ENCODE peak calls at places on chromosomes 16 and 17, in seven cellular contexts. One of them, this sample, is unnamed.

GRCh38 chr16:49441366-49441780 is 67.8 kb downstream of the C16orf78 start:
- DNase-seq in BJ: no peak
- DNase-seq in fibroblast of pulmonary artery: peak; percentile 3
- DNase-seq in CD8-positive, alpha-beta T cell: peak; percentile 70
- DNase-seq in uterus: no peak
- DNase-seq in transverse colon: peak; percentile 76
- DNase-seq in adrenal gland: peak; percentile 16
- DNase-seq in this sample: no peak

GRCh38 chr17:17535957-17536356 is 39.8 kb upstream of the RASD1 start:
- DNase-seq in CD8-positive, alpha-beta T cell: no peak
- DNase-seq in transverse colon: peak; percentile 65
- DNase-seq in BJ: no peak
- DNase-seq in adrenal gland: peak; percentile 93
- DNase-seq in fibroblast of pulmonary artery: peak; percentile 21
- DNase-seq in uterus: peak; percentile 36
- DNase-seq in this sample: no peak

GRCh38 chr16:2783581-2784375 is 3.6 kb downstream of the PRSS33 start:
- DNase-seq in CD8-positive, alpha-beta T cell: no peak
- DNase-seq in transverse colon: no peak
- DNase-seq in fibroblast of pulmonary artery: no peak
- DNase-seq in uterus: peak; percentile 5
- DNase-seq in BJ: no peak
- DNase-seq in adrenal gland: no peak
- DNase-seq in this sample: no peak

GRCh38 chr16:17723735-17724134 is 253.0 kb upstream of the XYLT1 start:
- DNase-seq in CD8-positive, alpha-beta T cell: no peak
- DNase-seq in uterus: no peak
- DNase-seq in adrenal gland: no peak
- DNase-seq in BJ: no peak
- DNase-seq in fibroblast of pulmonary artery: no peak
- DNase-seq in transverse colon: no peak
- DNase-seq in this sample: no peak

GRCh38 chr16:11459722-11460121 is 114.5 kb downstream of the RMI2 start:
- DNase-seq in fibroblast of pulmonary artery: no peak
- DNase-seq in transverse colon: no peak
- DNase-seq in BJ: no peak
- DNase-seq in adrenal gland: no peak
- DNase-seq in CD8-positive, alpha-beta T cell: no peak
- DNase-seq in uterus: no peak
- DNase-seq in this sample: no peak

GRCh38 chr17:19370493-19370960 is 7.8 kb upstream of the MAPK7 start:
- DNase-seq in transverse colon: no peak
- DNase-seq in uterus: peak; percentile 16
- DNase-seq in adrenal gland: no peak
- DNase-seq in CD8-positive, alpha-beta T cell: no peak
- DNase-seq in BJ: no peak
- DNase-seq in fibroblast of pulmonary artery: no peak
- DNase-seq in this sample: no peak

GRCh38 chr17:31754239-31754945 is 104.7 kb downstream of the COPRS start:
- DNase-seq in adrenal gland: no peak
- DNase-seq in uterus: no peak
- DNase-seq in fibroblast of pulmonary artery: peak; percentile 75
- DNase-seq in BJ: peak; percentile 72
- DNase-seq in CD8-positive, alpha-beta T cell: no peak
- DNase-seq in transverse colon: no peak
- DNase-seq in this sample: peak; percentile 76

GRCh38 chr17:67637901-67638641 is 79.7 kb upstream of the NOL11 start:
- DNase-seq in uterus: no peak
- DNase-seq in transverse colon: peak; percentile 47
- DNase-seq in CD8-positive, alpha-beta T cell: no peak
- DNase-seq in BJ: no peak
- DNase-seq in fibroblast of pulmonary artery: no peak
- DNase-seq in adrenal gland: peak; percentile 51
- DNase-seq in this sample: no peak

GRCh38 chr16:50841081-50841886 is 99.4 kb downstream of the CYLD start:
- DNase-seq in BJ: no peak
- DNase-seq in adrenal gland: peak; percentile 47
- DNase-seq in CD8-positive, alpha-beta T cell: peak; percentile 38
- DNase-seq in transverse colon: no peak
- DNase-seq in uterus: no peak
- DNase-seq in fibroblast of pulmonary artery: peak; percentile 6
- DNase-seq in this sample: no peak

GRCh38 chr17:888998-889401 is 90.6 kb downstream of the NXN start:
- DNase-seq in fibroblast of pulmonary artery: no peak
- DNase-seq in transverse colon: no peak
- DNase-seq in uterus: no peak
- DNase-seq in CD8-positive, alpha-beta T cell: no peak
- DNase-seq in BJ: no peak
- DNase-seq in adrenal gland: no peak
- DNase-seq in this sample: no peak

GRCh38 chr17:38897176-38897575 is 27.3 kb downstream of the LASP1 start:
- DNase-seq in BJ: no peak
- DNase-seq in adrenal gland: no peak
- DNase-seq in CD8-positive, alpha-beta T cell: no peak
- DNase-seq in uterus: peak; percentile 78
- DNase-seq in transverse colon: peak; percentile 37
- DNase-seq in fibroblast of pulmonary artery: peak; percentile 25
- DNase-seq in this sample: no peak

GRCh38 chr16:71961066-71962039 is 38.8 kb downstream of the PKD1L3 start:
- DNase-seq in CD8-positive, alpha-beta T cell: peak; percentile 82
- DNase-seq in transverse colon: peak; percentile 90
- DNase-seq in fibroblast of pulmonary artery: peak; percentile 92
- DNase-seq in adrenal gland: peak; percentile 82
- DNase-seq in uterus: peak; percentile 77
- DNase-seq in BJ: peak; percentile 36
- DNase-seq in this sample: peak; percentile 41
- TF ChIP-seq CTCF in CD8-positive, alpha-beta T cell: peak; percentile 83
- TF ChIP-seq CTCF in transverse colon: peak; percentile 75
- TF ChIP-seq CTCF in fibroblast of pulmonary artery: peak; percentile 78
- TF ChIP-seq CTCF in adrenal gland: peak; percentile 84
- TF ChIP-seq CTCF in uterus: peak; percentile 72
- TF ChIP-seq CTCF in BJ: peak; percentile 80
- TF ChIP-seq CTCF in this sample: peak; percentile 89

GRCh38 chr16:25192096-25192495 is 24.7 kb upstream of the AQP8 start:
- DNase-seq in fibroblast of pulmonary artery: no peak
- DNase-seq in adrenal gland: no peak
- DNase-seq in CD8-positive, alpha-beta T cell: no peak
- DNase-seq in BJ: peak; percentile 57
- DNase-seq in uterus: no peak
- DNase-seq in transverse colon: no peak
- DNase-seq in this sample: no peak

GRCh38 chr16:25184771-25185170 is 32.0 kb upstream of the AQP8 start:
- DNase-seq in BJ: no peak
- DNase-seq in adrenal gland: no peak
- DNase-seq in transverse colon: no peak
- DNase-seq in fibroblast of pulmonary artery: no peak
- DNase-seq in CD8-positive, alpha-beta T cell: no peak
- DNase-seq in uterus: no peak
- DNase-seq in this sample: no peak

GRCh38 chr16:25189305-25189704 is 27.4 kb upstream of the AQP8 start:
- DNase-seq in transverse colon: no peak
- DNase-seq in CD8-positive, alpha-beta T cell: no peak
- DNase-seq in uterus: no peak
- DNase-seq in adrenal gland: no peak
- DNase-seq in BJ: no peak
- DNase-seq in fibroblast of pulmonary artery: no peak
- DNase-seq in this sample: no peak

GRCh38 chr16:25187491-25187795 is 29.3 kb upstream of the AQP8 start:
- DNase-seq in CD8-positive, alpha-beta T cell: no peak
- DNase-seq in transverse colon: no peak
- DNase-seq in uterus: no peak
- DNase-seq in BJ: no peak
- DNase-seq in fibroblast of pulmonary artery: no peak
- DNase-seq in adrenal gland: no peak
- DNase-seq in this sample: no peak
- H3K4me3 ChIP-seq in CD8-positive, alpha-beta T cell: no peak overlapping the region
- H3K4me3 ChIP-seq in transverse colon: no peak overlapping the region
- H3K4me3 ChIP-seq in uterus: no peak overlapping the region
- H3K4me3 ChIP-seq in BJ: no peak overlapping the region
- H3K4me3 ChIP-seq in fibroblast of pulmonary artery: no peak overlapping the region
- H3K4me3 ChIP-seq in adrenal gland: no peak overlapping the region
- H3K4me3 ChIP-seq in this sample: no peak overlapping the region

DNA sequence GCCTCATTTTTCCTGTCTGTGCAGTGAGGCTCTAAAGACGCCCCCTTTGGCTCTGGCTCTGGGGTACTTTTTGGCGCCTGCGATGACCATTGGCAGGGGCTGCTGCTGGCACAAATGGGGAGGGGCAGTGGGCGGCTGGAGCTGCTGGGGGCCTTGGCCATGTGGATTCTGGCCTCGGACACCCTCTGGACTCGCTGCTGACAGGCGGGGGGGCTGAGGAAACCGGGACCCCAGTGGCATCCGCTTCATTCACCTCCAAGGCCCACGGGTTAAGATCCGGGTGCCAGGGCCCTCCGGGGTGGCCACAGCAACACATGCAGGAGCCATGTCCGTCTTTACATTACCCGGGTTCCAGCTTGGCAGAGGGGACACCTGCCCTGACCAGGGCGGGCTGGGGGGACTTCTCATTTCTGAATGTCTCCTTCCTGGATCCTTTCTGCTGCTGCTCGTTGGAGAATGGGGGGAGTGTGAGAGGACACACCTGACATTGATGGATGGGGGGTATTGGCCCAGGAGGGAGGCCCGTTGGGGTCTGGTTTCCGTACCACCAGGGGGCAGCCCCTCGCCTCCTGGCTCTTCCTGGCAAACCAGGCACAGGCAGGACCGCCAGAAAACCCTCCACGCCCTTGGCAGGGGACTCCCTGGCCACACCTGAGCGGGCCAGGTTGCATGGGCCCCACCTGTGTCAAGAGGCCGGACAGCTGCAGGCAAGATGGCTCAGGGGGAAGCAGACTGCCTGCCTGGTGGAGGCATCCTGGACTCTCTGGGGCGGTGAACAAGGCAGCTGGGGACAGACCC is 21.8 kb downstream of the GSE1 start:
- DNase-seq in transverse colon: no peak
- DNase-seq in BJ: no peak
- DNase-seq in CD8-positive, alpha-beta T cell: no peak
- DNase-seq in uterus: no peak
- DNase-seq in adrenal gland: no peak
- DNase-seq in fibroblast of pulmonary artery: no peak
- DNase-seq in this sample: no peak
- TF ChIP-seq CTCF in transverse colon: no peak
- TF ChIP-seq CTCF in BJ: no peak
- TF ChIP-seq CTCF in CD8-positive, alpha-beta T cell: no peak
- TF ChIP-seq CTCF in uterus: no peak
- TF ChIP-seq CTCF in adrenal gland: peak; percentile 18
- TF ChIP-seq CTCF in fibroblast of pulmonary artery: no peak
- TF ChIP-seq CTCF in this sample: peak; percentile 37

DNA sequence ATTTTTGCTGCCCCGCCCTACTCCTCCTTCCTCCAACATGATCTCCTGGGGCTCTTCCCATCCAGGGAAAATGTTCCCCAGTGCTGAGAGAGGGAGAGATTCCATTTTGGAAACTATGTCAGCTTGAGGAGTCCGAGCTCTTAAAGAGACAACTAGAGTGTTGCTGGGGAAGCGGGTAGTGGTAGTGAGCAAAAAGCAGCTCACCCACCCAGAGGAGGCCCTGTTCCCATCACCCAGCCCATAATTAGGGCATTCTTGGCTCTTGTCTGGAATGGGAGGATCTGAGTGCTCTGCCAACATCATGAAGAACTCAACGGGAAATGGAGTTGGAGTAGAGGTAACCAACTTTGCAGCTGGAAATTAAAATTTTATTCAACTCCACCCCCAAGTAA is 9.1 kb upstream of the MSL1 start:
- DNase-seq in fibroblast of pulmonary artery: no peak
- DNase-seq in CD8-positive, alpha-beta T cell: no peak
- DNase-seq in uterus: peak; percentile 75
- DNase-seq in transverse colon: no peak
- DNase-seq in BJ: no peak
- DNase-seq in adrenal gland: peak; percentile 19
- DNase-seq in this sample: no peak
- H3K4me3 ChIP-seq in fibroblast of pulmonary artery: no peak overlapping the region
- H3K4me3 ChIP-seq in CD8-positive, alpha-beta T cell: no peak overlapping the region
- H3K4me3 ChIP-seq in uterus: peak overlapping the region; percentile 41
- H3K4me3 ChIP-seq in transverse colon: no peak overlapping the region
- H3K4me3 ChIP-seq in BJ: no peak overlapping the region
- H3K4me3 ChIP-seq in adrenal gland: no peak overlapping the region
- H3K4me3 ChIP-seq in this sample: no peak overlapping the region

This sample was measured in epithelial cell of proximal tubule.